ENCODE peak calls at places on chromosome 10, in four cellular contexts. E is K562, G is A549, A is HepG2. J is an unnamed sample.

GRCh38 chr10:119098576-119098975 is 5.3 kb upstream of the DENND10 start:
- DNase-seq in E (no peak), G (no peak), A (no peak), J (no peak)

GRCh38 chr10:102449321-102450123 is 1.8 kb downstream of the C10orf95 start:
- DNase-seq in E (peak; percentile 46), G (peak; percentile 82), A (peak; percentile 76), J (peak; percentile 83)

GRCh38 chr10:49220031-49220430 is 31.8 kb upstream of the TMEM273 start:
- DNase-seq in E (no peak), G (no peak), A (no peak), J (no peak)

GRCh38 chr10:27138277-27138676 is 15.9 kb downstream of the YME1L1 start:
- DNase-seq in E (no peak), G (no peak), A (no peak), J (no peak)

GRCh38 chr10:68471063-68471585 is 649 bp downstream of the DNA2 start:
- DNase-seq in E (no peak), G (no peak), A (no peak), J (no peak)

GRCh38 chr10:70130878-70131559 is 1.6 kb downstream of the AIFM2 start:
- DNase-seq in E (no peak), G (peak; percentile 62), A (peak; percentile 90), J (no peak)

GRCh38 chr10:48366261-48366660 is 59.8 kb downstream of the MAPK8 start:
- DNase-seq in E (no peak), G (peak; percentile 41), A (no peak), J (no peak)

GRCh38 chr10:28532223-28532508 is 752 bp upstream of the WAC start:
- DNase-seq in E (no peak), G (no peak), A (peak; percentile 27), J (no peak)

GRCh38 chr10:29646238-29646902 is 11.6 kb upstream of the SVIL start:
- DNase-seq in E (no peak), G (no peak), A (no peak), J (no peak)

GRCh38 chr10:33260403-33261239 is 73.8 kb downstream of the NRP1 start:
- DNase-seq in E (no peak), G (peak; percentile 77), A (no peak), J (no peak)

GRCh38 chr10:70494966-70495365 is 16.4 kb downstream of the PALD1 start:
- DNase-seq in E (no peak), G (no peak), A (no peak), J (no peak)

GRCh38 chr10:12780634-12781601 is 220.6 kb downstream of the CCDC3 start:
- DNase-seq in E (no peak), G (no peak), A (no peak), J (no peak)

GRCh38 chr10:338176-339037 is 203.2 kb downstream of the ZMYND11 start:
- DNase-seq in E (no peak), G (peak; percentile 61), A (no peak), J (no peak)

GRCh38 chr10:22712246-22712958 is 2.0 kb downstream of the PIP4K2A start:
- DNase-seq in E (no peak), G (no peak), A (no peak), J (no peak)

GRCh38 chr10:114856544-114857287 is 35.1 kb downstream of the FHIP2A start:
- DNase-seq in E (no peak), G (peak; percentile 28), A (no peak), J (no peak)

GRCh38 chr10:48773580-48773979 is 88.9 kb downstream of the WDFY4 start:
- DNase-seq in E (no peak), G (no peak), A (no peak), J (no peak)

GRCh38 chr10:46268076-46268881 is 18.5 kb upstream of the ANTXRL start:
- DNase-seq in E (no peak), G (no peak), A (no peak), J (no peak)

GRCh38 chr10:11142809-11143208 is 125.1 kb downstream of the CELF2 start:
- DNase-seq in E (no peak), G (no peak), A (no peak), J (no peak)

DNA sequence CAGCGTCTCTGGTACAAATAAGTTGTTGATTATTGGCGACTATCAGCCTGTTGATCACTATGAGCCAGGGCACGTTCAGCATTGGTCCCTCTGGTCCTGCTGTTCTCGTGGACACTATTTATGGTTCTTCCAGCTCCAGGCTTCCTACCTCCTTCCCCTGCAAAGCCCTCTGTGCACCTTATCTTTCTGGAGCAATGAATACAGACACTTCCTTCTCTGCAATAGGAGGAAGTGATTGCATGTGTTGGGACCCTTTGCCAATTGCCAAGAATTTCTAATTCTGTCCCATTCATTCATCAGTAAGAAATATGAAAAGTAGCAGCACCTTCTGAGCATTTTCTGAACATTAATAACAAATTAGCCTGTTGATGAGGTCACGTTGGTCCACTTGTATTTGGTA is 258.9 kb upstream of the KLF6 start:
- DNase-seq in E (no peak), G (no peak), A (no peak), J (no peak)
- TF ChIP-seq HMGXB4 in E (no peak), G (no peak), A (no peak), J (no peak)

DNA sequence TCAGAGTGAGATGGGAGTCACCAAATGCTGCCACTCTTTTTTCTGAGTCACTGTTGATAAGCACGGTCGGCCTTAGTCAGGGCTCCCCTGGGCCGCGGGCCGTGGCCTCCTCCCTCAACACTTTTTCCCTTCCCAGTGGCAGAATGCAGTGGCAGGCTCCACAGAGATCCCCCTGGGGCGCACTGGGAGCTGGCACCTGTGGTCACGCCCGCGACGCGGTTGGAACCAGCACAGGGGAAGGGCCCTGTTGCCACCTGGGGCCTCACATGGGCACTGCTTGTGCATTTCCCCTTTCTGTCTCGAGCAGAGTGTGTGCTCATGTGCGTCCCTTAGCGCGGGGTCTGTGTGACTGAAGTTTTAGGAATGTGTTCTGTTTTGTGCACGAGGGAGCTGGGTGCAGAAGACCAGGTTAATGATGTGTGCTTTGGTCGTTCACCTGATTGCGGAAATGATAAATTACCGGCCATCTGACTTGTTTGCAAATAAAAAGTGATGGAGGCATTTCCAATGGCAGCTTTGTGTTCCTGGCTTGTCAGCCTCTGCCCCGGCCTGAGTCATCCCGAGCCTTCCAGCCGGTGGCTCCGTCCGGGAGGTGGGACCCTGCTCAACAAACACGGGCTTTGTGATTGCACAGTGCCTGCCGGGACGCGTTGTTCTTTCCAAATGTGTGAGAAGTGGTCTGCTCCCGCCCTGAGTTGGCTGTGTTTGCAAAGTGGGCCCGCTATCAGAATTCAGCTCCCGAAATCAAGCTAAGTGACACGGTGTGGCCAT is 100.6 kb downstream of the NKX6-2 start:
- DNase-seq in E (peak; percentile 65), G (no peak), A (peak; percentile 90), J (peak; percentile 10)
- TF ChIP-seq HMGXB4 in E (no peak), G (no peak), A (no peak), J (no peak)

GRCh38 chr10:35194906-35195305 is 68.3 kb downstream of the CREM start:
- DNase-seq in E (peak; percentile 52), G (peak; percentile 79), A (no peak), J (no peak)
- TF ChIP-seq HMGXB4 in E (no peak), G (no peak), A (no peak), J (no peak)

DNA sequence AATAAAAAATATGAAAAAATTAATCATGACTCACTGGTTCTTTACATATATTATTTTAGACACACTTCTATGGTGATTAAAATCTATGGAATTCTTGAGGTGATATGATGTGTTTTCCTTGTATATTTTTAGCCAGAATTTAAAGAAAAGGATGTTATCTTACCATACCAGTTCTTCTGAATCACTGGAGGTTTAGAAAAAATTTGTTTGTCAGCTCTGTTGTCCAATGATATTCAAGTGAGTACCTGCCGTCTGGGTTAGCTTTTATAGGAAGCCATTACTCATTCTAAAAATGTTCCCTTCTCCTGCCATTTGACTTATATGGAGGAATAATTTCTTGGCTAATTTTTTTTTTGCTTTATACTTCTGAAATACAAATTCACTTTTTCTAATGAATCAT is 434.0 kb downstream of the LRMDA start:
- DNase-seq in E (no peak), G (no peak), A (no peak), J (no peak)
- TF ChIP-seq HMGXB4 in E (no peak), G (no peak), A (no peak), J (no peak)

GRCh38 chr10:116098411-116099019 is 174.5 kb downstream of the GFRA1 start:
- DNase-seq in E (no peak), G (no peak), A (no peak), J (no peak)

GRCh38 chr10:116099031-116099430 is 174.0 kb downstream of the GFRA1 start:
- DNase-seq in E (no peak), G (no peak), A (no peak), J (no peak)

GRCh38 chr10:116096501-116096900 is 176.5 kb downstream of the GFRA1 start:
- DNase-seq in E (no peak), G (no peak), A (no peak), J (no peak)

GRCh38 chr10:116094356-116094755 is 178.7 kb downstream of the GFRA1 start:
- DNase-seq in E (no peak), G (no peak), A (no peak), J (no peak)

DNA sequence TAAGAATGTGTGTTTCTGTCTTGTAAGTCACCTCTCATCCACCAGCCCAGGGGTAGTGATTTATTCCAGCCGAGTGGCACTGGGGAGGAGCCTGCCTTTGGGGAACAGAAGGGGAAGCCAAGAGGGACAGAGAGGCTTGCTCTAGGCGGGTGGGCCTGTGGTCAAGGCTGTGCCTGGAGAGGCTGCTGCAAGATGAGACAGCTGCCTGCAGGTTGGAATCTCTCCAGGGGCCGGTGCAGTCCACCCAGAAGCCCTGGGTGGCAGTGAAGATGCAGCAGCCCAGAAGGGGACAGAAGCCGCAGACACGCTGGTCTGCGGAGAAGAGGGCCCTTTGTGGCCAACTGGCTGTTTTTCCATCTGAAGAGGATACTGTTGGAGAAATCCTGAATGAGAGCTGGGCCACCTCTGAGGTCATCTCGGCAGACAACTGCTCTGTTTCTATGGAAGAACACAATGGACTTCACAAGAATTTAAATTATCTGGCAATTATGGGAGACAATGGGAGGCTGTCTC is 175.7 kb downstream of the GFRA1 start:
- DNase-seq in E (no peak), G (no peak), A (no peak), J (no peak)
- TF ChIP-seq HMGXB4 in E (no peak), G (no peak), A (no peak), J (no peak)

DNA sequence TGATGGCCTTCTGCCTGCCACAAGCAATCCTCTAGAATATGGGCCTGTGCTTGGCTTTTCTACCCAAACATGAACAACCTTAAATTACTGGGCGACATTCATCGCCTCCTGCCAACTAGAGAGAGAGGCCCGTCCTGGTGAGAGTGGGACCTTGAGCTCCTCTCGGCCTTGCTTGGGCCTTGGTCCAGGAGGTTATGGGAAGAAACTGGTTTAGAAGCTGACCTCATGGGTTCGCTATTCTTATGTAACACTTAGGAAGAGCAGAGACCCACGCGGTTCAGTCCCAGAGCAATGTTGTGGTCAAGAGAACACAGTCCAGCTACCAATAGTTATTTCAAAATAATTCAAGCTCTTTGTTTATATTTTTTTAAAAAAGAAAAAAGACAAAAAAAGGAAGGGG is 176.3 kb upstream of the ZNF32 start:
- DNase-seq in E (no peak), G (no peak), A (peak; percentile 3), J (no peak)
- TF ChIP-seq HMGXB4 in E (no peak), G (no peak), A (no peak), J (no peak)

GRCh38 chr10:61487506-61487905 is 34.3 kb upstream of the TMEM26 start:
- DNase-seq in E (no peak), G (no peak), A (no peak), J (no peak)
- TF ChIP-seq HMGXB4 in E (no peak), G (no peak), A (no peak), J (no peak)

GRCh38 chr10:132417249-132417878 is 20.4 kb downstream of the PWWP2B start:
- DNase-seq in E (no peak), G (no peak), A (no peak), J (no peak)

GRCh38 chr10:132417957-132418441 is 21.0 kb downstream of the PWWP2B start:
- DNase-seq in E (no peak), G (no peak), A (no peak), J (no peak)

GRCh38 chr10:132420469-132421376 is 23.7 kb downstream of the PWWP2B start:
- DNase-seq in E (peak; percentile 61), G (peak; percentile 52), A (peak; percentile 18), J (no peak)

GRCh38 chr10:132419631-132420468 is 22.9 kb downstream of the PWWP2B start:
- DNase-seq in E (no peak), G (no peak), A (no peak), J (no peak)

GRCh38 chr10:132418520-132419416 is 21.8 kb downstream of the PWWP2B start:
- DNase-seq in E (no peak), G (peak; percentile 71), A (no peak), J (peak; percentile 83)
- TF ChIP-seq HMGXB4 in E (no peak), G (no peak), A (no peak), J (no peak)

J was measured in WTC11.